ENCODE peak calls at places on chromosomes 1 and 21, in six cellular contexts. X, W, R, F, E and D are unnamed samples.

GRCh38 chr1:54548389-54549044 is 489 bp downstream of the ACOT11 start:
- DNase-seq in R (peak), E (no peak), W (no peak), X (no peak), F (no peak), D (peak)

GRCh38 chr1:32367912-32368635 is 5.7 kb downstream of the TSSK3 start:
- DNase-seq in E (no peak), W (no peak), R (no peak), X (no peak), F (no peak), D (no peak)

GRCh38 chr1:7615138-7615537 is 156.0 kb upstream of the VAMP3 start:
- DNase-seq in F (no peak), R (no peak), E (no peak), X (no peak), W (no peak), D (no peak)

GRCh38 chr1:41053324-41053723 is 31.8 kb upstream of the SLFNL1 start:
- DNase-seq in X (no peak), W (no peak), E (no peak), R (no peak), F (no peak), D (no peak)

GRCh38 chr1:93694833-93695232 is 13.2 kb upstream of the BCAR3 start:
- DNase-seq in W (no peak), R (no peak), F (no peak), X (no peak), E (no peak), D (no peak)

GRCh38 chr1:181181792-181182585 is 93.5 kb downstream of the IER5 start:
- DNase-seq in F (no peak), R (no peak), E (no peak), W (no peak), X (no peak), D (no peak)

GRCh38 chr1:12244078-12244477 is 14.2 kb downstream of the VPS13D start:
- DNase-seq in F (no peak), E (no peak), R (no peak), X (no peak), W (no peak), D (no peak)

GRCh38 chr1:224733021-224733911 is 117.1 kb downstream of the CNIH3 start:
- DNase-seq in X (peak), R (peak), W (no peak), E (no peak), F (no peak), D (peak)

GRCh38 chr1:236342403-236343245 is 51.5 kb upstream of the EDARADD start:
- DNase-seq in E (no peak), X (no peak), F (no peak), R (no peak), W (no peak), D (no peak)

GRCh38 chr1:53076165-53076564 is 14.2 kb downstream of the PODN start:
- DNase-seq in W (no peak), E (no peak), R (peak), X (no peak), F (peak), D (no peak)

GRCh38 chr1:25797939-25798338 is 2.1 kb upstream of the SELENON start:
- DNase-seq in W (no peak), X (no peak), F (no peak), E (no peak), R (no peak), D (no peak)

GRCh38 chr1:170296642-170297041 is 150.9 kb downstream of the NTMT2 start:
- DNase-seq in R (no peak), W (no peak), X (no peak), E (no peak), F (no peak), D (no peak)

GRCh38 chr21:28160378-28160777 is 832.3 kb downstream of the LTN1 start:
- DNase-seq in X (no peak), E (no peak), R (no peak), F (no peak), W (no peak), D (no peak)

GRCh38 chr1:165303415-165303814 is 53.1 kb downstream of the LMX1A start:
- DNase-seq in E (no peak), F (no peak), X (no peak), W (no peak), R (no peak), D (no peak)

GRCh38 chr1:17061486-17062271 is 7.8 kb upstream of the SDHB start:
- DNase-seq in X (no peak), F (no peak), W (no peak), R (no peak), E (no peak), D (no peak)

GRCh38 chr1:167221126-167221803 is 579 bp downstream of the POU2F1 start:
- DNase-seq in W (peak), F (peak), X (no peak), R (no peak), E (no peak), D (no peak)

GRCh38 chr1:65062339-65062738 is 85.7 kb upstream of the AK4 start:
- DNase-seq in F (no peak), X (no peak), E (no peak), W (no peak), R (no peak), D (no peak)

GRCh38 chr1:184992271-184992670 is 18.0 kb upstream of the NIBAN1 start:
- DNase-seq in R (no peak), F (no peak), X (no peak), W (no peak), E (no peak), D (no peak)

GRCh38 chr1:55230654-55231053 is 15.5 kb upstream of the USP24 start:
- DNase-seq in E (no peak), R (no peak), X (no peak), W (no peak), F (no peak), D (no peak)

GRCh38 chr1:39960461-39960958 is 5.6 kb downstream of the MFSD2A start:
- DNase-seq in W (no peak), X (no peak), R (no peak), F (no peak), E (no peak), D (peak)

GRCh38 chr1:94989398-94989797 is 62.5 kb upstream of the CNN3 start:
- DNase-seq in F (no peak), X (no peak), W (no peak), E (no peak), R (no peak), D (no peak)

GRCh38 chr1:111227434-111227833 is at the start of gene CHI3L2:
- DNase-seq in X (no peak), E (no peak), R (no peak), F (no peak), W (no peak), D (no peak)